ENCODE peak calls at places on chromosome 13, in four cellular contexts. S is astrocyte of the spinal cord, G is colonic mucosa, W is iris pigment epithelial cell. Y is an unnamed sample.

GRCh38 chr13:87656311-87656710 is 14.9 kb upstream of the SLITRK5 start:
- DNase-seq in W (no peak), G (no peak), S (peak; percentile 87), Y (no peak)

GRCh38 chr13:30299746-30300145 is 7.6 kb downstream of the KATNAL1 start:
- DNase-seq in W (peak; percentile 35), G (no peak), S (peak; percentile 33), Y (no peak)

GRCh38 chr13:75687145-75687763 is 51.1 kb downstream of the LMO7 start:
- DNase-seq in W (peak; percentile 69), G (no peak), S (peak; percentile 62), Y (no peak)

GRCh38 chr13:101706651-101707050 is 254.2 kb downstream of the ITGBL1 start:
- DNase-seq in G (no peak), S (peak; percentile 94), W (peak; percentile 99), Y (no peak)

GRCh38 chr13:100828226-100828625 is 153.6 kb upstream of the TMTC4 start:
- DNase-seq in S (no peak), G (no peak), W (peak; percentile 16), Y (no peak)

GRCh38 chr13:45051315-45051714 is 62.0 kb downstream of the GPALPP1 start:
- DNase-seq in S (no peak), G (no peak), W (no peak), Y (no peak)

GRCh38 chr13:73578251-73578875 is 519.6 kb downstream of the KLF5 start:
- DNase-seq in G (no peak), W (peak; percentile 51), S (no peak), Y (no peak)

GRCh38 chr13:24458736-24459135 is 53.8 kb downstream of the PARP4 start:
- DNase-seq in W (peak; percentile 29), G (no peak), S (no peak), Y (no peak)

GRCh38 chr13:46484561-46484960 is 68.4 kb upstream of the LRCH1 start:
- DNase-seq in W (no peak), S (no peak), G (no peak), Y (no peak)

GRCh38 chr13:66296328-66296727 is 933.8 kb downstream of the PCDH9 start:
- DNase-seq in W (no peak), G (no peak), S (no peak), Y (no peak)

Y was measured in GM13976.